ENCODE peak calls at places on chromosomes 13 and 19, in six cellular contexts. O, M, D, N, B and Z are unnamed samples.

GRCh38 chr19:32878988-32879387 is 9.4 kb upstream of the SLC7A9 start:
- DNase-seq in M (no peak), D (no peak), B (no peak), O (no peak), N (no peak), Z (no peak)

GRCh38 chr19:11378319-11379189 is 4.1 kb downstream of the SWSAP1 start:
- DNase-seq in B (no peak), D (no peak), O (no peak), N (peak), M (peak), Z (peak)

GRCh38 chr19:5795382-5795919 is 4.5 kb upstream of the DUS3L start:
- DNase-seq in D (no peak), O (no peak), M (no peak), B (no peak), N (no peak), Z (no peak)

GRCh38 chr13:32318072-32318471 is 2.8 kb downstream of the BRCA2 start:
- DNase-seq in B (no peak), N (no peak), O (no peak), M (no peak), D (no peak), Z (no peak)

GRCh38 chr19:43781630-43782310 is 997 bp upstream of the KCNN4 start:
- DNase-seq in M (no peak), D (no peak), O (no peak), N (peak), B (no peak), Z (no peak)

GRCh38 chr19:15330801-15331418 is 1.4 kb downstream of the BRD4 start:
- DNase-seq in M (peak), B (peak), O (no peak), N (peak), D (no peak), Z (no peak)

GRCh38 chr19:15110418-15110815 is 3.2 kb downstream of the SYDE1 start:
- DNase-seq in O (no peak), B (no peak), N (no peak), M (no peak), D (no peak), Z (no peak)

GRCh38 chr13:34777914-34778303 is 164.2 kb upstream of the NBEA start:
- DNase-seq in D (no peak), O (no peak), N (no peak), B (no peak), M (no peak), Z (no peak)

GRCh38 chr13:114166381-114167131 is 12.5 kb upstream of the CFAP97D2 start:
- DNase-seq in N (no peak), O (no peak), B (peak), D (no peak), M (no peak), Z (no peak)

GRCh38 chr13:67650471-67650870 is 420.3 kb upstream of the PCDH9 start:
- DNase-seq in M (no peak), N (no peak), B (no peak), D (no peak), O (no peak), Z (no peak)

GRCh38 chr13:30526612-30527217 is 61.0 kb upstream of the HMGB1 start:
- DNase-seq in O (no peak), M (no peak), B (no peak), N (no peak), D (no peak), Z (no peak)

GRCh38 chr19:58577581-58578429 is 4.7 kb upstream of the MZF1 start:
- DNase-seq in D (no peak), M (peak), N (no peak), O (peak), B (peak), Z (no peak)

GRCh38 chr13:81779896-81780295 is 1439.0 kb upstream of the SPRY2 start:
- DNase-seq in D (no peak), O (no peak), B (no peak), M (no peak), N (no peak), Z (no peak)

GRCh38 chr19:31539386-31539785 is 190.2 kb upstream of the TSHZ3 start:
- DNase-seq in M (no peak), O (no peak), D (no peak), B (no peak), N (no peak), Z (no peak)

GRCh38 chr13:28820099-28821051 is at the start of gene MTUS2:
- DNase-seq in O (no peak), D (no peak), N (no peak), M (no peak), B (no peak), Z (no peak)

GRCh38 chr13:108315955-108316354 is 46.4 kb downstream of the TNFSF13B start:
- DNase-seq in M (no peak), N (no peak), B (no peak), D (no peak), O (no peak), Z (no peak)

GRCh38 chr19:56333506-56333905 is 18.9 kb upstream of the ZSCAN5A start:
- DNase-seq in N (peak), O (no peak), B (no peak), D (peak), M (no peak), Z (peak)

GRCh38 chr13:112756081-112756480 is 66.2 kb downstream of the ATP11A start:
- DNase-seq in N (no peak), M (no peak), D (no peak), B (no peak), O (no peak), Z (no peak)

GRCh38 chr13:96844195-96844594 is 150.1 kb downstream of the OXGR1 start:
- DNase-seq in M (no peak), B (no peak), N (no peak), O (no peak), D (no peak), Z (no peak)

GRCh38 chr19:30739394-30739793 is 367.2 kb downstream of the ZNF536 start:
- DNase-seq in O (no peak), N (no peak), M (no peak), D (no peak), B (no peak), Z (no peak)

GRCh38 chr13:53150568-53150967 is 122.0 kb downstream of the OLFM4 start:
- DNase-seq in M (no peak), N (no peak), O (no peak), B (no peak), D (no peak), Z (no peak)

GRCh38 chr13:43963726-43964125 is 84.0 kb downstream of the LACC1 start:
- DNase-seq in O (no peak), B (no peak), N (peak), M (no peak), D (no peak), Z (no peak)

GRCh38 chr13:108728370-108728769 is 99.0 kb downstream of the MYO16 start:
- DNase-seq in O (no peak), M (no peak), N (peak), D (no peak), B (no peak), Z (no peak)

GRCh38 chr13:39329182-39329639 is 273.8 kb downstream of the LHFPL6 start:
- DNase-seq in D (no peak), B (no peak), N (no peak), M (no peak), O (no peak), Z (no peak)

GRCh38 chr13:31441804-31442487 is 242.2 kb downstream of the B3GLCT start:
- DNase-seq in B (no peak), M (peak), D (no peak), O (no peak), N (no peak), Z (no peak)

GRCh38 chr19:14517840-14518505 is at the start of gene DNAJB1:
- DNase-seq in M (peak), O (peak), N (peak), D (no peak), B (peak), Z (peak)

GRCh38 chr13:40776681-40777165 is 5.7 kb upstream of the MRPS31 start:
- DNase-seq in M (no peak), B (no peak), N (peak), O (peak), D (peak), Z (peak)

GRCh38 chr19:9793051-9793591 is 24.6 kb upstream of the ZNF846 start:
- DNase-seq in N (peak), O (peak), B (peak), D (no peak), M (peak), Z (peak)

GRCh38 chr13:60583196-60583908 is 186.3 kb downstream of the TDRD3 start:
- DNase-seq in M (no peak), B (no peak), D (no peak), N (no peak), O (no peak), Z (peak)

GRCh38 chr19:44875666-44876418 is 15.2 kb upstream of the TOMM40 start:
- DNase-seq in B (no peak), M (no peak), N (no peak), D (no peak), O (no peak), Z (no peak)

GRCh38 chr13:106919638-106920037 is 351.7 kb upstream of the ARGLU1 start:
- DNase-seq in B (peak), O (no peak), M (peak), N (peak), D (no peak), Z (peak)

GRCh38 chr13:99974939-99975561 is 3.5 kb upstream of the ZIC5 start:
- DNase-seq in B (no peak), M (no peak), D (no peak), O (no peak), N (no peak), Z (no peak)

GRCh38 chr13:51920786-51921185 is 59.0 kb downstream of the CCDC70 start:
- DNase-seq in B (peak), O (no peak), D (no peak), N (no peak), M (no peak), Z (no peak)

GRCh38 chr13:51000576-51001260 is 91.1 kb downstream of the RNASEH2B start:
- DNase-seq in O (no peak), B (no peak), D (no peak), N (no peak), M (peak), Z (peak)

GRCh38 chr13:44576396-44577235 is 486 bp upstream of the TSC22D1 start:
- DNase-seq in D (no peak), N (peak), O (peak), B (no peak), M (no peak), Z (peak)

GRCh38 chr19:29712744-29713516 is 2.1 kb downstream of the C19orf12 start:
- DNase-seq in O (no peak), N (no peak), B (no peak), D (peak), M (no peak), Z (no peak)
- H3K27ac ChIP-seq in O (peak), N (no peak), B (no peak), D (peak), M (no peak), Z (no peak)

GRCh38 chr19:19480688-19481087 is 34.7 kb downstream of the TSSK6 start:
- DNase-seq in M (no peak), N (no peak), B (no peak), D (no peak), O (no peak), Z (no peak)
- H3K27ac ChIP-seq in M (no peak), N (no peak), B (no peak), D (no peak), O (no peak), Z (no peak)

GRCh38 chr19:19445288-19445687 is 39.8 kb downstream of the GATAD2A start:
- DNase-seq in D (no peak), O (no peak), M (no peak), B (no peak), N (no peak), Z (no peak)

GRCh38 chr19:19443902-19444693 is 38.6 kb downstream of the GATAD2A start:
- DNase-seq in O (no peak), D (no peak), N (no peak), M (no peak), B (no peak), Z (no peak)

GRCh38 chr19:19445911-19446361 is 40.5 kb downstream of the GATAD2A start:
- DNase-seq in N (peak), B (no peak), O (no peak), D (no peak), M (no peak), Z (no peak)

GRCh38 chr19:19444694-19445155 is 39.2 kb downstream of the GATAD2A start:
- DNase-seq in N (peak), M (no peak), B (no peak), D (no peak), O (no peak), Z (no peak)

DNA sequence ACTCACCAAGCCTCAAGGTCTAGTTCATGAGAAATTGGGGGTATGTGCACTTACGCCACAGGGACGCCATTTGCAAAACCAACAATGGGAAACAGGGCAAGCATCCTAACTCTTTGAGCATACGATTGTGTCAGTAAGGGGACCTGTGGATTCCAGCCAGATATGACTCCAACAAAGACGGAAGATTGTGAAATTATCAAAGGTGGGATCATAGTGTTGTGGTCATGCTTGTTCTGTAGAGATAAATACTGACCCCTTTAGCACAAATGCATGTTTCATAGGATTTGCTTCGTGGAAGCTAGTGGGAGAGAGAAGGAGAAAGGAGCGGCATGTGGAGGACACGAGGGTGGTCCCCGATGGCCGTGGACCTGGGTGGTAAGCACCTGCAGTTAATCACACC is 37.8 kb downstream of the GATAD2A start:
- DNase-seq in D (no peak), N (no peak), B (no peak), O (no peak), M (no peak), Z (no peak)
- H3K27ac ChIP-seq in D (no peak), N (no peak), B (no peak), O (no peak), M (no peak), Z (no peak)

GRCh38 chr19:45882652-45883585 is 3.0 kb downstream of the IRF2BP1 start:
- DNase-seq in N (peak), M (peak), D (peak), B (peak), O (peak), Z (peak)
- H3K27ac ChIP-seq in N (peak), M (no peak), D (no peak), B (no peak), O (no peak), Z (no peak)

GRCh38 chr13:49302222-49302621 is 54.5 kb downstream of the CDADC1 start:
- DNase-seq in D (no peak), O (no peak), M (no peak), B (peak), N (no peak), Z (no peak)

GRCh38 chr13:49304356-49304755 is 56.6 kb downstream of the CDADC1 start:
- DNase-seq in M (no peak), D (no peak), O (no peak), N (no peak), B (peak), Z (no peak)

GRCh38 chr13:49302817-49303216 is 55.1 kb downstream of the CDADC1 start:
- DNase-seq in B (peak), N (no peak), D (no peak), M (no peak), O (no peak), Z (no peak)

GRCh38 chr13:49304763-49305695 is 57.3 kb downstream of the CDADC1 start:
- DNase-seq in M (no peak), B (peak), O (no peak), N (no peak), D (no peak), Z (no peak)

DNA sequence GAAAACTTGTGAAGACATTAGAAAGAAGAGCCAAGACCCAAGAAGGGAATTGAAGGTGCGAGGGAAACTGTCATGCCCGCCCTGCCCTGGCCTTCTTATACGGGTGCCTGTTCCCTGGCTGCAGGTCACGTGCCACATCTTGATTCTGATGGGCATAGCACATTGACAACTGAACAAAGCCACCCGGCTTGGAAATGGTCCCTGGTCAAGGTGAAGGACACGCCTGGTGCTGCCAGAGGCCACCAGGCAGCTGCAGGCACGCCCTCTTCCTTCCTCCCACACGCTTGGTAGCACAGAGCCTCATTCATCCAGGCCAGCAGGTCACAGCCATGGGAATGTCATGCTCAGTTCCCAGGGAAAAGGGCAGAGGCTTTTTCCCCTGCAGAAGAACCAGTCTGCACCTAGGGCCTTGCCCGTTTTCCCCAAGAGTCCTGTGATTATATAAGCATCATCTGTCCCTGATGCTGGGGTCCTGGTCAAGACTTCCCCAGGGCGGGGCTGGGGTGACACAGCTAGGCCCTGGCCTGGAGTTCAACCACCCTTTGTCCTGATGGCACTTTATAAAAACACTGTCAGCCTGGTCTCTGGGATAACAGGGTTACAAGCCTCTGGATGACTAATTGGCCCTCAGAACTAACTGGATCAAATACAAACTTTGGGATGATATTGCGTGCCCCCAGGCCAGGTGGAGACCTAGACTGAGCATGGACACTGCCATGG is 56.0 kb downstream of the CDADC1 start:
- DNase-seq in B (peak), D (no peak), O (no peak), N (no peak), M (no peak), Z (no peak)
- H3K27ac ChIP-seq in B (no peak), D (no peak), O (no peak), N (no peak), M (peak), Z (no peak)

GRCh38 chr19:48544856-48545750 is 6.9 kb upstream of the SULT2B1 start:
- DNase-seq in B (no peak), N (no peak), O (no peak), D (no peak), M (no peak), Z (no peak)

GRCh38 chr19:48539503-48540096 is 12.4 kb upstream of the SULT2B1 start:
- DNase-seq in O (no peak), B (no peak), M (no peak), D (no peak), N (no peak), Z (peak)

GRCh38 chr19:48541813-48542212 is 10.2 kb upstream of the SULT2B1 start:
- DNase-seq in D (no peak), M (no peak), N (no peak), O (no peak), B (no peak), Z (no peak)

GRCh38 chr19:48540110-48540509 is 11.9 kb upstream of the SULT2B1 start:
- DNase-seq in D (no peak), M (no peak), O (no peak), N (no peak), B (no peak), Z (no peak)

GRCh38 chr19:48543121-48543710 is 8.8 kb upstream of the SULT2B1 start:
- DNase-seq in B (no peak), M (no peak), O (no peak), D (no peak), N (no peak), Z (no peak)
- H3K27ac ChIP-seq in B (no peak), M (no peak), O (no peak), D (no peak), N (no peak), Z (no peak)

GRCh38 chr19:35498984-35499383 is 8.7 kb upstream of the KRTDAP start:
- DNase-seq in M (no peak), D (no peak), B (no peak), N (no peak), O (no peak), Z (no peak)

GRCh38 chr19:35498220-35498619 is 8.0 kb upstream of the KRTDAP start:
- DNase-seq in D (no peak), N (no peak), O (no peak), M (no peak), B (no peak), Z (no peak)

GRCh38 chr19:35502751-35503150 is 10.7 kb downstream of the DMKN start:
- DNase-seq in O (no peak), M (no peak), N (no peak), B (no peak), D (no peak), Z (no peak)

GRCh38 chr19:35500611-35501010 is 10.3 kb upstream of the KRTDAP start:
- DNase-seq in B (no peak), M (no peak), O (no peak), N (no peak), D (no peak), Z (no peak)

GRCh38 chr19:35501684-35502083 is 11.4 kb upstream of the KRTDAP start:
- DNase-seq in O (no peak), M (peak), D (no peak), B (no peak), N (no peak), Z (no peak)
- H3K27ac ChIP-seq in O (no peak), M (no peak), D (no peak), B (no peak), N (no peak), Z (no peak)